ENCODE peak calls at places on chromosomes 7 and 10, in four cellular contexts. C is activated CD8-positive, alpha-beta T cell treated with anti-CD3 and anti-CD28 coated beads for 36 hours; P is glutamatergic neuron; V is left ventricle myocardium inferior. Y is an unnamed sample.

GRCh38 chr10:50621981-50622496 is 1.7 kb downstream of the SGMS1 start:
- DNase-seq in C (peak), P (peak), V (peak), Y (peak)

GRCh38 chr7:148987751-148988512 is 40.4 kb downstream of the PDIA4 start:
- DNase-seq in C (no peak), P (no peak), V (no peak), Y (no peak)

GRCh38 chr7:111132833-111133232 is 41.9 kb downstream of the LRRN3 start:
- DNase-seq in C (no peak), P (no peak), V (no peak), Y (no peak)

GRCh38 chr7:71547426-71547825 is 415.5 kb downstream of the GALNT17 start:
- DNase-seq in C (no peak), P (no peak), V (no peak), Y (no peak)

GRCh38 chr10:2852574-2853323 is 214.6 kb upstream of the PFKP start:
- DNase-seq in C (no peak), P (no peak), V (no peak), Y (no peak)

GRCh38 chr10:13102002-13102794 is 2.2 kb downstream of the OPTN start:
- DNase-seq in C (no peak), P (no peak), V (no peak), Y (no peak)

GRCh38 chr10:3622845-3623621 is 162.0 kb downstream of the KLF6 start:
- DNase-seq in C (peak), P (no peak), V (no peak), Y (no peak)

GRCh38 chr7:54906963-54907362 is 111.9 kb upstream of the EGFR start:
- DNase-seq in C (no peak), P (no peak), V (no peak), Y (no peak)

GRCh38 chr7:103297837-103298179 is 573 bp downstream of the PMPCB start:
- DNase-seq in C (no peak), P (no peak), V (no peak), Y (no peak)

GRCh38 chr10:76946268-76946667 is 691.3 kb downstream of the KCNMA1 start:
- DNase-seq in C (no peak), P (no peak), V (no peak), Y (no peak)

GRCh38 chr10:114525368-114525949 is 121.2 kb upstream of the AFAP1L2 start:
- DNase-seq in C (no peak), P (no peak), V (no peak), Y (peak)

GRCh38 chr10:95279042-95279820 is 11.6 kb downstream of the PDLIM1 start:
- DNase-seq in C (no peak), P (no peak), V (no peak), Y (no peak)

GRCh38 chr7:116399808-116400207 is 99.7 kb upstream of the CAV2 start:
- DNase-seq in C (no peak), P (no peak), V (no peak), Y (no peak)